ENCODE peak calls at places on chromosomes 11 and 22, in nine cellular contexts. One of them, this sample, is unnamed.

GRCh38 chr22:30490399-30490798 is 15.1 kb downstream of the SEC14L4 start:
- DNase-seq in left lung: no peak
- DNase-seq in neural progenitor cell: peak
- DNase-seq in IMR-90: no peak
- DNase-seq in AG04450: no peak
- DNase-seq in left ventricle myocardium inferior: no peak
- DNase-seq in hepatocyte: no peak
- DNase-seq in DND-41: no peak
- DNase-seq in H1: no peak
- DNase-seq in this sample: no peak

GRCh38 chr22:49534386-49534785 is 293.3 kb downstream of the BRD1 start:
- DNase-seq in neural progenitor cell: peak
- DNase-seq in H1: no peak
- DNase-seq in AG04450: no peak
- DNase-seq in IMR-90: no peak
- DNase-seq in left lung: peak
- DNase-seq in DND-41: no peak
- DNase-seq in left ventricle myocardium inferior: no peak
- DNase-seq in hepatocyte: no peak
- DNase-seq in this sample: no peak

GRCh38 chr22:19429950-19430889 is 1.3 kb downstream of the HIRA start:
- DNase-seq in neural progenitor cell: peak
- DNase-seq in DND-41: peak
- DNase-seq in hepatocyte: peak
- DNase-seq in IMR-90: peak
- DNase-seq in AG04450: no peak
- DNase-seq in left ventricle myocardium inferior: peak
- DNase-seq in H1: no peak
- DNase-seq in left lung: peak
- DNase-seq in this sample: peak

GRCh38 chr22:31911565-31912401 is 32.6 kb upstream of the YWHAH start:
- DNase-seq in DND-41: no peak
- DNase-seq in left ventricle myocardium inferior: no peak
- DNase-seq in hepatocyte: peak
- DNase-seq in IMR-90: peak
- DNase-seq in neural progenitor cell: no peak
- DNase-seq in left lung: no peak
- DNase-seq in H1: no peak
- DNase-seq in AG04450: no peak
- DNase-seq in this sample: no peak

GRCh38 chr22:26643368-26644100 is 13.9 kb upstream of the MIAT start:
- DNase-seq in H1: no peak
- DNase-seq in left lung: no peak
- DNase-seq in neural progenitor cell: no peak
- DNase-seq in hepatocyte: no peak
- DNase-seq in IMR-90: no peak
- DNase-seq in AG04450: no peak
- DNase-seq in left ventricle myocardium inferior: no peak
- DNase-seq in DND-41: no peak
- DNase-seq in this sample: no peak

GRCh38 chr11:68503792-68504191 is 43.2 kb downstream of the PPP6R3 start:
- DNase-seq in neural progenitor cell: no peak
- DNase-seq in IMR-90: no peak
- DNase-seq in left lung: peak
- DNase-seq in left ventricle myocardium inferior: no peak
- DNase-seq in AG04450: no peak
- DNase-seq in hepatocyte: no peak
- DNase-seq in DND-41: no peak
- DNase-seq in H1: no peak
- DNase-seq in this sample: no peak

GRCh38 chr11:105738972-105739574 is 129.2 kb downstream of the GRIA4 start:
- DNase-seq in neural progenitor cell: peak
- DNase-seq in IMR-90: no peak
- DNase-seq in left ventricle myocardium inferior: no peak
- DNase-seq in left lung: no peak
- DNase-seq in AG04450: no peak
- DNase-seq in H1: no peak
- DNase-seq in DND-41: no peak
- DNase-seq in hepatocyte: no peak
- DNase-seq in this sample: no peak

GRCh38 chr22:40552070-40552469 is 84.4 kb downstream of the MRTFA start:
- DNase-seq in AG04450: no peak
- DNase-seq in neural progenitor cell: no peak
- DNase-seq in H1: no peak
- DNase-seq in hepatocyte: no peak
- DNase-seq in left ventricle myocardium inferior: peak
- DNase-seq in left lung: no peak
- DNase-seq in DND-41: no peak
- DNase-seq in IMR-90: no peak
- DNase-seq in this sample: no peak

GRCh38 chr11:27719575-27719925 is 19.3 kb upstream of the BDNF start:
- DNase-seq in IMR-90: no peak
- DNase-seq in left lung: no peak
- DNase-seq in DND-41: no peak
- DNase-seq in left ventricle myocardium inferior: no peak
- DNase-seq in H1: no peak
- DNase-seq in AG04450: no peak
- DNase-seq in neural progenitor cell: no peak
- DNase-seq in hepatocyte: no peak
- DNase-seq in this sample: no peak

GRCh38 chr11:20609727-20610707 is 10.6 kb downstream of the SLC6A5 start:
- DNase-seq in H1: peak
- DNase-seq in left ventricle myocardium inferior: peak
- DNase-seq in left lung: peak
- DNase-seq in hepatocyte: peak
- DNase-seq in AG04450: peak
- DNase-seq in neural progenitor cell: peak
- DNase-seq in DND-41: peak
- DNase-seq in IMR-90: peak
- DNase-seq in this sample: peak

GRCh38 chr11:126391970-126392637 is 36.6 kb downstream of the ST3GAL4 start:
- DNase-seq in IMR-90: no peak
- DNase-seq in neural progenitor cell: peak
- DNase-seq in DND-41: no peak
- DNase-seq in left lung: no peak
- DNase-seq in left ventricle myocardium inferior: no peak
- DNase-seq in H1: no peak
- DNase-seq in AG04450: no peak
- DNase-seq in hepatocyte: no peak
- DNase-seq in this sample: peak

GRCh38 chr22:25064894-25065560 is 112.5 kb downstream of the KIAA1671 start:
- DNase-seq in DND-41: no peak
- DNase-seq in IMR-90: no peak
- DNase-seq in neural progenitor cell: no peak
- DNase-seq in H1: no peak
- DNase-seq in hepatocyte: no peak
- DNase-seq in AG04450: no peak
- DNase-seq in left lung: no peak
- DNase-seq in left ventricle myocardium inferior: no peak
- DNase-seq in this sample: no peak

GRCh38 chr11:126857860-126858808 is 142.4 kb downstream of the KIRREL3 start:
- DNase-seq in IMR-90: peak
- DNase-seq in DND-41: peak
- DNase-seq in left lung: no peak
- DNase-seq in hepatocyte: no peak
- DNase-seq in neural progenitor cell: no peak
- DNase-seq in AG04450: no peak
- DNase-seq in H1: no peak
- DNase-seq in left ventricle myocardium inferior: no peak
- DNase-seq in this sample: peak

GRCh38 chr22:42714768-42715430 is 5.8 kb downstream of the A4GALT start:
- DNase-seq in H1: no peak
- DNase-seq in left lung: no peak
- DNase-seq in neural progenitor cell: no peak
- DNase-seq in AG04450: no peak
- DNase-seq in left ventricle myocardium inferior: no peak
- DNase-seq in DND-41: no peak
- DNase-seq in IMR-90: no peak
- DNase-seq in hepatocyte: no peak
- DNase-seq in this sample: no peak

GRCh38 chr22:49372530-49373288 is 455.0 kb downstream of the BRD1 start:
- DNase-seq in AG04450: no peak
- DNase-seq in IMR-90: no peak
- DNase-seq in H1: no peak
- DNase-seq in left ventricle myocardium inferior: no peak
- DNase-seq in neural progenitor cell: peak
- DNase-seq in DND-41: no peak
- DNase-seq in hepatocyte: peak
- DNase-seq in left lung: no peak
- DNase-seq in this sample: peak

GRCh38 chr11:75606099-75606498 is 44.0 kb downstream of the SERPINH1 start:
- DNase-seq in hepatocyte: no peak
- DNase-seq in AG04450: no peak
- DNase-seq in IMR-90: no peak
- DNase-seq in left lung: no peak
- DNase-seq in left ventricle myocardium inferior: no peak
- DNase-seq in H1: no peak
- DNase-seq in neural progenitor cell: no peak
- DNase-seq in DND-41: no peak
- DNase-seq in this sample: no peak

DNA sequence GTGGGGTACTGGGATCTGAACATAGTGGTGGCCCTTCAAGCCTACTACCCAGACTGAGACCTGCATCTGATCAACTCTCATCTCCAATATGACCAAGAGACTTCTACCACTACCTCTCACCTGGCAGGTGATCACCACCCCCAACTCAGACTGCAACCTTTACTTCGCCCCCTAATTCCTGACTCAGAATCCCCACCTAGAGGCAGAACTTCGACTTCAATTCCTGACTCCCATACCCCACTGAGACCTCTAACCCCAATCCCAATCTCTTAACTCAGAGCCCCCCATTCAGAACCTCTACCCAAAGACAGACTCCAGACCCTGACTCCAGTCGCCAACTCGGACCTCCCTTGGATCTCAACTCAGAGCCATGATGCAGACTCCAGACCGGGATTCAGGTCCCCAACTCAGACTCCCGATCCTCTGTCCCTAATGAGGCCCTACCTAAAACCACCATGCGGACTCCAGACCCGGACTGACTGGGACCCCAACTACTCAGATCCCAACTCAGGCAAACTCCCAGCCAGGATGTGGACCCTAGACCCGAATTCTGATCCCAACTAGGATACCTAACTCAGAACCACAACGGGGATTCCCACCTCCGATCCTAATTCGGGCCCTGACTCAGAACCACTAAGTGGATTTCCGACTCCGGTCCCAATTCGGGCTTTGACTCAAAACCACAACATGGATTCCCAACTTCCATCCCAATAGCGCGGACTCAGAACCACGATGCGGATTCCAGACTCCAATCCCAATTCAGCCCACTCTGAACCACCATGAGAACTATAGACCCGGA is 1.2 kb downstream of the KCNQ1OT1 start:
- DNase-seq in DND-41: no peak
- DNase-seq in IMR-90: no peak
- DNase-seq in hepatocyte: no peak
- DNase-seq in left ventricle myocardium inferior: peak
- DNase-seq in H1: no peak
- DNase-seq in neural progenitor cell: no peak
- DNase-seq in AG04450: no peak
- DNase-seq in left lung: peak
- DNase-seq in this sample: no peak
- TF ChIP-seq CTCF in DND-41: no peak
- TF ChIP-seq CTCF in IMR-90: no peak
- TF ChIP-seq CTCF in hepatocyte: no peak
- TF ChIP-seq CTCF in left ventricle myocardium inferior: no peak
- TF ChIP-seq CTCF in H1: peak
- TF ChIP-seq CTCF in neural progenitor cell: no peak
- TF ChIP-seq CTCF in AG04450: no peak
- TF ChIP-seq CTCF in left lung: no peak
- TF ChIP-seq CTCF in this sample: no peak

DNA sequence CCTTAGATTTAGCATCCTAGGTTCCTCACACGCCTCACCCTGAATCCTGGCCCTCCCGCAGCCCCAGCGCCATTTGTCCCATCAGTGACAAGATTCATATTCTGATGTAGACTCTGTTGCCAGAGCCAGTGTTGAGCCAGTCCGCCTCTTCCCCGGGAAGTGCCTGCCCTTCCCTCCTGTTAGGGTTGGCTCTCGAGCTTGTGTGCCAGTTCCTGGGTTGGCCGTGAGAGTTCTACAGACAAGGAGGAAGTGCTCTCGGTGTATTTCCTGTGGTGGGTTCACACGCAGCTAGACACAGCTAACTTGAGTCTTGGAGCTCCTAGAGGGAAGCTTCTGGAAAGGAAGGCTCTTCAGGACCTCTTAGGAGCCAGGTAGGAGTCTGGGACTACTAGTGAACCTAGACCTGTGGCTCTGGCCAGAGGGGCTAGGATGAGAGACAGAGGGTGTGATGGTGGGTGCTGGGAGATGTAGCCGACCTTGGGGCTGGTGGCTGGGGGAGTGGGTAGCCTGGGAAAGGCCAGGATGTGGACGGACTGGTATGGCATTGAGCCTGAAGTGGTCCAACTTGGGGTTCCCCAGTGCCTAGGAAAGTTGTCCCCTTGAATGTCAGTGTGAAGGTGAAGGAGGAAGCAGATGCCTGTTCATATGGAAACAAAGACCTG is at the start of gene IL18BP:
- DNase-seq in H1: no peak
- DNase-seq in neural progenitor cell: no peak
- DNase-seq in left ventricle myocardium inferior: no peak
- DNase-seq in AG04450: no peak
- DNase-seq in DND-41: peak
- DNase-seq in hepatocyte: no peak
- DNase-seq in IMR-90: no peak
- DNase-seq in left lung: peak
- DNase-seq in this sample: no peak
- H3K27ac ChIP-seq in H1: no peak
- H3K27ac ChIP-seq in neural progenitor cell: no peak
- H3K27ac ChIP-seq in left ventricle myocardium inferior: peak
- H3K27ac ChIP-seq in AG04450: peak
- H3K27ac ChIP-seq in DND-41: peak
- H3K27ac ChIP-seq in hepatocyte: no peak
- H3K27ac ChIP-seq in IMR-90: peak
- H3K27ac ChIP-seq in left lung: peak
- H3K27ac ChIP-seq in this sample: no peak

GRCh38 chr11:100778386-100778785 is 91.3 kb downstream of the ARHGAP42 start:
- DNase-seq in AG04450: no peak
- DNase-seq in hepatocyte: no peak
- DNase-seq in neural progenitor cell: no peak
- DNase-seq in left lung: no peak
- DNase-seq in H1: no peak
- DNase-seq in IMR-90: no peak
- DNase-seq in left ventricle myocardium inferior: no peak
- DNase-seq in DND-41: no peak
- DNase-seq in this sample: no peak
- TF ChIP-seq CTCF in AG04450: no peak
- TF ChIP-seq CTCF in hepatocyte: no peak
- TF ChIP-seq CTCF in neural progenitor cell: no peak
- TF ChIP-seq CTCF in left lung: no peak
- TF ChIP-seq CTCF in H1: no peak
- TF ChIP-seq CTCF in IMR-90: no peak
- TF ChIP-seq CTCF in left ventricle myocardium inferior: no peak
- TF ChIP-seq CTCF in DND-41: no peak
- TF ChIP-seq CTCF in this sample: no peak

DNA sequence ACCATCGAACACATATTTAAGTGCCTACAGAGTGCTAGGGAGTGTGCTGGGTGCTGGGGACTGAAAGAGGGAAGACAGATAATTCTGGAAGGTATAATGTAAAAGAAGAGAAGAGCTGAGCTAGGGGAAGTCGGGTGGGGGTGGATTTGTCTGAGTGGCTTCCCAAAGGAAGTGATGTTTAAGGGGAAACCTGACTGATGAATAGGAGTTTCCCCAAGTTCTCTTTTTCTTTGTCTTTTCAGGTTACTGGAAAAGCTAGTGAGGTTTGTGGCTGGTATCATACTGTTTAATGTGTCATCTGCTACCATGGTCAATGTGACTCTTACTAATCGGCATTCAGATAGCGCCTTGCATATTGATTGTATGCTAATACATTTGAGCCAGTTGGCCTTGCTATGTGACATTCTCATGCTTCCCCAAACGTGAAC is 151.6 kb upstream of the MTMR2 start:
- DNase-seq in H1: no peak
- DNase-seq in neural progenitor cell: no peak
- DNase-seq in DND-41: no peak
- DNase-seq in hepatocyte: no peak
- DNase-seq in left lung: no peak
- DNase-seq in left ventricle myocardium inferior: no peak
- DNase-seq in AG04450: no peak
- DNase-seq in IMR-90: peak
- DNase-seq in this sample: peak
- H3K27ac ChIP-seq in H1: no peak
- H3K27ac ChIP-seq in neural progenitor cell: no peak
- H3K27ac ChIP-seq in DND-41: no peak
- H3K27ac ChIP-seq in hepatocyte: no peak
- H3K27ac ChIP-seq in left lung: no peak
- H3K27ac ChIP-seq in left ventricle myocardium inferior: peak
- H3K27ac ChIP-seq in AG04450: no peak
- H3K27ac ChIP-seq in IMR-90: no peak
- H3K27ac ChIP-seq in this sample: no peak

This sample was measured in A673.